ENCODE peak calls at places on chromosomes 7 and 10, in eight cellular contexts. D is NCI-H345, B is retina, F is CMK, Z is epithelial cell of prostate, S is kidney tubule cell, J is pons, X is heart left ventricle. P is an unnamed sample.

GRCh38 chr10:2839081-2839725 is 228.1 kb upstream of the PFKP start:
- DNase-seq in F (no peak), J (peak), D (no peak), Z (no peak), X (no peak), S (peak), B (no peak), P (peak)

GRCh38 chr10:6721964-6722615 is 142.0 kb upstream of the PRKCQ start:
- DNase-seq in F (no peak), Z (peak), S (peak), D (no peak), X (no peak), J (no peak), B (no peak), P (no peak)

GRCh38 chr7:90792301-90792700 is 196.2 kb downstream of the CDK14 start:
- DNase-seq in S (no peak), X (no peak), Z (no peak), D (no peak), B (no peak), J (no peak), F (no peak), P (no peak)

GRCh38 chr10:96565774-96566173 is 21.0 kb downstream of the TM9SF3 start:
- DNase-seq in Z (no peak), B (no peak), J (no peak), D (no peak), X (no peak), F (no peak), S (peak), P (no peak)

GRCh38 chr7:113731571-113731970 is 187.2 kb downstream of the PPP1R3A start:
- DNase-seq in B (no peak), S (no peak), J (no peak), X (no peak), D (no peak), F (no peak), Z (no peak), P (no peak)

GRCh38 chr10:62650411-62650810 is 154.1 kb upstream of the ADO start:
- DNase-seq in X (no peak), F (no peak), D (no peak), B (no peak), S (peak), Z (no peak), J (no peak), P (no peak)

GRCh38 chr7:16123117-16123770 is 298.1 kb downstream of the CRPPA start:
- DNase-seq in D (no peak), F (no peak), B (no peak), Z (no peak), X (no peak), J (no peak), S (no peak), P (no peak)

GRCh38 chr7:371779-372545 is 82.0 kb downstream of the FOXL3 start:
- DNase-seq in Z (no peak), D (no peak), X (peak), S (no peak), F (no peak), B (no peak), J (no peak), P (peak)

GRCh38 chr7:39618868-39619267 is 4.5 kb upstream of the RALA start:
- DNase-seq in Z (no peak), D (no peak), F (no peak), X (no peak), B (no peak), S (no peak), J (no peak), P (no peak)

GRCh38 chr7:156735861-156736260 is 95.3 kb downstream of the RNF32 start:
- DNase-seq in J (peak), Z (no peak), F (no peak), B (no peak), D (no peak), X (no peak), S (peak), P (no peak)

GRCh38 chr10:34764347-34764991 is 50.6 kb downstream of the PARD3 start:
- DNase-seq in D (peak), F (no peak), Z (no peak), S (no peak), X (no peak), J (no peak), B (no peak), P (no peak)

GRCh38 chr7:16650266-16650665 is 4.3 kb downstream of the BZW2 start:
- DNase-seq in D (no peak), F (no peak), B (no peak), Z (no peak), J (no peak), S (no peak), X (no peak), P (no peak)

GRCh38 chr7:98400538-98401427 is at the start of gene BAIAP2L1:
- DNase-seq in J (no peak), X (peak), D (peak), S (peak), F (peak), B (peak), Z (no peak), P (peak)

GRCh38 chr7:27187158-27187701 is 2.2 kb upstream of the HOXA11 start:
- DNase-seq in F (no peak), X (no peak), S (peak), J (no peak), Z (no peak), B (peak), D (no peak), P (no peak)

GRCh38 chr10:4088354-4089066 is 303.5 kb upstream of the KLF6 start:
- DNase-seq in S (no peak), F (no peak), J (no peak), D (no peak), B (no peak), X (no peak), Z (no peak), P (no peak)

GRCh38 chr7:122743211-122743610 is 40.5 kb upstream of the RNF148 start:
- DNase-seq in Z (peak), B (no peak), S (no peak), X (no peak), J (no peak), F (no peak), D (peak), P (no peak)

GRCh38 chr7:136495081-136495480 is 373.4 kb upstream of the CHRM2 start:
- DNase-seq in F (no peak), S (no peak), B (no peak), D (no peak), Z (no peak), J (no peak), X (no peak), P (no peak)

GRCh38 chr7:154744226-154744860 is 258.6 kb downstream of the PAXIP1 start:
- DNase-seq in F (no peak), B (peak), D (peak), Z (no peak), X (no peak), J (peak), S (peak), P (peak)

GRCh38 chr10:118340486-118340885 is 1.6 kb downstream of the FAM204A start:
- DNase-seq in X (no peak), D (no peak), J (peak), F (no peak), Z (no peak), B (no peak), S (no peak), P (no peak)

GRCh38 chr7:137670521-137671064 is 176.2 kb downstream of the DGKI start:
- DNase-seq in F (no peak), D (no peak), J (no peak), S (peak), X (no peak), B (no peak), Z (peak), P (no peak)